ENCODE peak calls at places on chromosomes 3 and 15, in ten cellular contexts. L is BJ, J is NCI-H748 treated with DMSO at 0.1 percent for 48 hours, N is RKO, B is mucosa of gallbladder, E is endothelial cell, Z is fibroblast of lung, Y is AG08396, R is T-helper 9 cell, A is GM18507. T is an unnamed sample.

GRCh38 chr3:151203053-151203420 is at the start of gene GPR171:
- DNase-seq in L (no peak), N (no peak), R (peak), A (peak), Y (no peak), E (no peak), B (no peak), Z (no peak), J (no peak), T (no peak)

GRCh38 chr3:194254032-194254431 is 97.1 kb downstream of the CPN2 start:
- DNase-seq in N (no peak), R (no peak), J (no peak), B (no peak), Z (no peak), A (no peak), L (no peak), Y (no peak), E (peak), T (no peak)

GRCh38 chr3:152328841-152329240 is 60.1 kb downstream of the MBNL1 start:
- DNase-seq in N (peak), E (no peak), R (no peak), A (no peak), L (peak), B (no peak), Z (peak), J (no peak), Y (peak), T (no peak)

GRCh38 chr3:63908081-63908736 is 4.0 kb downstream of the SCAANT1 start:
- DNase-seq in R (no peak), Z (peak), N (peak), B (no peak), A (no peak), E (no peak), J (no peak), L (no peak), Y (peak), T (no peak)

GRCh38 chr3:155745795-155746550 is 1.1 kb upstream of the PLCH1 start:
- DNase-seq in Y (no peak), N (no peak), B (peak), A (no peak), Z (peak), L (no peak), E (peak), R (no peak), J (no peak), T (no peak)

GRCh38 chr3:56915969-56916586 is 114.3 kb upstream of the ARHGEF3 start:
- DNase-seq in J (no peak), N (no peak), Y (no peak), B (no peak), Z (no peak), E (no peak), R (peak), A (peak), L (no peak), T (no peak)

GRCh38 chr3:43379343-43379742 is 93.0 kb downstream of the SNRK start:
- DNase-seq in Z (peak), L (peak), R (no peak), B (peak), N (no peak), E (no peak), J (no peak), A (no peak), Y (peak), T (no peak)

GRCh38 chr3:112333386-112334334 is 704 bp downstream of the CD200 start:
- DNase-seq in L (no peak), R (no peak), J (peak), Z (peak), B (no peak), A (no peak), E (peak), Y (no peak), N (no peak), T (no peak)

GRCh38 chr15:73617310-73617709 is 15.9 kb downstream of the NPTN start:
- DNase-seq in R (no peak), A (no peak), N (no peak), Z (peak), L (no peak), Y (no peak), J (no peak), E (no peak), B (no peak), T (no peak)

GRCh38 chr3:16522820-16523219 is 9.3 kb upstream of the RFTN1 start:
- DNase-seq in R (no peak), B (no peak), J (no peak), E (no peak), Y (no peak), Z (no peak), L (no peak), A (no peak), N (no peak), T (no peak)

GRCh38 chr15:64153480-64154367 is 2.2 kb downstream of the SNX22 start:
- DNase-seq in R (peak), B (peak), J (peak), Z (peak), Y (peak), L (peak), N (peak), A (peak), E (peak), T (peak)

GRCh38 chr3:66037986-66038369 is 740 bp downstream of the MAGI1 start:
- DNase-seq in Y (no peak), L (no peak), B (no peak), R (no peak), N (no peak), Z (peak), J (no peak), E (peak), A (no peak), T (no peak)

GRCh38 chr3:197487911-197488391 is 67.8 kb downstream of the BDH1 start:
- DNase-seq in L (peak), B (peak), A (no peak), R (no peak), N (peak), J (no peak), Y (peak), Z (peak), E (no peak), T (peak)

GRCh38 chr3:99859855-99860254 is 42.2 kb downstream of the CMSS1 start:
- DNase-seq in A (no peak), Y (peak), L (peak), N (peak), Z (peak), J (no peak), R (no peak), B (no peak), E (no peak), T (no peak)

GRCh38 chr3:9061634-9062033 is 98.4 kb upstream of the RAD18 start:
- DNase-seq in E (no peak), N (no peak), B (no peak), A (no peak), Y (no peak), J (no peak), L (no peak), R (no peak), Z (no peak), T (no peak)

GRCh38 chr3:189355481-189356201 is 183.9 kb downstream of the TPRG1 start:
- DNase-seq in B (peak), N (no peak), Y (peak), Z (peak), A (no peak), J (no peak), E (no peak), R (peak), L (no peak), T (peak)

GRCh38 chr15:93458567-93458966 is 369.6 kb upstream of the RGMA start:
- DNase-seq in J (no peak), B (no peak), N (no peak), Y (no peak), E (no peak), A (no peak), L (no peak), R (no peak), Z (no peak), T (peak)

GRCh38 chr3:12750223-12750622 is 8.8 kb downstream of the TMEM40 start:
- DNase-seq in R (no peak), Z (peak), J (no peak), B (peak), A (no peak), E (no peak), N (peak), Y (peak), L (peak), T (peak)

GRCh38 chr3:42501681-42502428 is 588 bp upstream of the VIPR1 start:
- DNase-seq in Y (peak), Z (peak), L (no peak), A (no peak), E (peak), N (no peak), B (peak), J (peak), R (peak), T (no peak)

T was measured in gastrocnemius medialis.